ENCODE peak calls at places on chromosome 11, in seven cellular contexts. X is mucosa of descending colon; H is GM06990; O is BE2C; J is stomach; T is CD4-positive, alpha-beta memory T cell; G is body of pancreas. S is an unnamed sample. For H3K36me3, the result is how much of the 10 kb centered on the place peaks cover.

GRCh38 chr11:2530855-2531200 is 86.0 kb downstream of the KCNQ1 start:
- DNase-seq in X (no peak), H (no peak), O (no peak), J (no peak), T (no peak), G (no peak), S (peak)

GRCh38 chr11:134139873-134140331 is 71.0 kb downstream of the JAM3 start:
- DNase-seq in X (peak), H (no peak), O (peak), J (peak), T (peak), G (peak), S (no peak)

GRCh38 chr11:1870721-1871466 is 18.0 kb downstream of the LSP1 start:
- DNase-seq in X (no peak), H (no peak), O (no peak), J (no peak), T (peak), G (peak), S (peak)

GRCh38 chr11:123122341-123122740 is 60.4 kb upstream of the HSPA8 start:
- DNase-seq in X (no peak), H (no peak), O (peak), J (no peak), T (no peak), G (no peak), S (no peak)

GRCh38 chr11:33257897-33258630 is 883 bp downstream of the HIPK3 start:
- DNase-seq in X (peak), H (peak), O (peak), J (peak), T (peak), G (peak), S (peak)

GRCh38 chr11:12079726-12080556 is 30.4 kb upstream of the MICAL2 start:
- DNase-seq in X (peak), H (no peak), O (no peak), J (peak), T (no peak), G (peak), S (peak)

GRCh38 chr11:75502138-75502537 is 23.6 kb downstream of the GDPD5 start:
- DNase-seq in X (no peak), H (no peak), O (no peak), J (no peak), T (no peak), G (no peak), S (no peak)

GRCh38 chr11:34214961-34215805 is 109.8 kb downstream of the NAT10 start:
- DNase-seq in X (no peak), H (no peak), O (no peak), J (no peak), T (peak), G (no peak), S (no peak)

GRCh38 chr11:75066061-75066460 is 30.6 kb downstream of the OR2AT4 start:
- DNase-seq in X (no peak), H (no peak), O (no peak), J (no peak), T (no peak), G (no peak), S (no peak)

GRCh38 chr11:113444469-113445122 is 30.6 kb downstream of the DRD2 start:
- DNase-seq in X (no peak), H (no peak), O (no peak), J (no peak), T (no peak), G (no peak), S (no peak)

GRCh38 chr11:125329786-125330185 is 165.2 kb downstream of the PKNOX2 start:
- DNase-seq in X (no peak), H (no peak), O (no peak), J (no peak), T (no peak), G (no peak), S (no peak)

GRCh38 chr11:69815973-69816372 is 3.2 kb downstream of the FGF3 start:
- DNase-seq in X (no peak), H (no peak), O (no peak), J (no peak), T (no peak), G (no peak), S (no peak)

DNA sequence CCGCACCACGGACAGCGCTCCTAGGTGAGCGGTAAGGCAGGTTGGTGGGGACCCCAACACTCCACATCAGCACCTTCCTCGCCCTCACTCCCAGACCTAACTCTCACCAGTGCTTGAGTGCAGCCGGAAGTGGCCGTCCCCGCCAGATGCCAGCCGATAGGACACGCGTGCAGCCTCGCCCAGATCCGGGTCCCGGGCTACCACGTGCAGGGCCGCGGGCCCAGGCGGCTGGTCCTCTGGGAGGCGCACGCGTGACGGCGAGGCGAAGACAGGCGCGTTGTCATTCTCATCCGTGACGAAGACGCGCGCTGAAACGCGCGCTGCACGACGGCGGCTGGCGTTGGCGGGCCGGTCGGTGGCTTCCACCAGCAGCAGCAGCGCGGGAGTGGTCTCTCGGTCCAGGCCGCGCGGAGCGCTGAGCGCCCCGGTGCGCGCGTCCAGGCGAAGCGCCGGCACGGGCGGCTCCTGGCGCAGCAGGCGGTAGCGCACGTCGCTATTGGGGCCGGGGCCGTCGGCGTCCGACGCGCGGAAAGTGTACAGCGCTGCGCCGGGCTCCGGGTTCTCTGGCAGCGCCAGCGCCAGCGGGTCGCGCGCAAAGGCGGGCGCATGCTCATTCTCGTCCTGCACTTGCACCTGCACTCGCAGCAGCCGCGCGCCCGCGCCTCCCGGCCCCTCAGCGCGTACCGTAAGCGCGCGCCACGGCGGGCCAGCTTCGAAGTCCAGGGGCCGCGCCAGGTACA is 10.8 kb upstream of the TPP1 start:
- DNase-seq in X (no peak), H (no peak), O (no peak), J (peak), T (no peak), G (peak), S (peak)
- H3K36me3 ChIP-seq in X (under half), H (under half), O (under half), J (under half), T (under half), G (under half), S (under half)

DNA sequence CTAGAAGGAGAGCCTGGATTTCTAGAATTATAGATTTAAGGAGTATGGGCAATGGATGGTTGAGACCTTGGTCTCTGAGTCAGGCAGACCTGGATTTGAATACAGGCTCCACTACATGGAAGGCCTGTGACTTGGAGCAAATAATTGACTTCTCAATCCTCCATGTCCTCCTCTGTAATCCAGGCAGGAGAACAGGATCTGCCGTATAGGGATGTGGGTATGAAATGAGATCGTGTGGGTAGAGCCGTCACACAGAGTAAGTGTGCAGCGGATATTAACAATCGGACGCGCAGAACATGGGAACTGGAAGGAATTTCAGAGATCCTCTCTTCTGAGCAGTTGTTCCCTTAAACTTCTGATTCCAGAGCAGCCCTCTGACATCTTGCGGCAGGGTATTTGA is 11.5 kb upstream of the TMPRSS13 start:
- DNase-seq in X (no peak), H (no peak), O (no peak), J (peak), T (no peak), G (no peak), S (no peak)
- H3K36me3 ChIP-seq in X (under half), H (under half), O (under half), J (under half), T (under half), G (under half), S (under half)

GRCh38 chr11:94959179-94959578 is 14.2 kb downstream of the CWC15 start:
- DNase-seq in X (no peak), H (no peak), O (no peak), J (no peak), T (no peak), G (no peak), S (no peak)

GRCh38 chr11:94961255-94961654 is 12.1 kb downstream of the CWC15 start:
- DNase-seq in X (no peak), H (no peak), O (no peak), J (no peak), T (no peak), G (no peak), S (no peak)

GRCh38 chr11:94968334-94968958 is 4.9 kb downstream of the CWC15 start:
- DNase-seq in X (no peak), H (no peak), O (no peak), J (no peak), T (no peak), G (no peak), S (no peak)

GRCh38 chr11:94960488-94960887 is 12.9 kb downstream of the CWC15 start:
- DNase-seq in X (no peak), H (no peak), O (no peak), J (no peak), T (no peak), G (no peak), S (no peak)

DNA sequence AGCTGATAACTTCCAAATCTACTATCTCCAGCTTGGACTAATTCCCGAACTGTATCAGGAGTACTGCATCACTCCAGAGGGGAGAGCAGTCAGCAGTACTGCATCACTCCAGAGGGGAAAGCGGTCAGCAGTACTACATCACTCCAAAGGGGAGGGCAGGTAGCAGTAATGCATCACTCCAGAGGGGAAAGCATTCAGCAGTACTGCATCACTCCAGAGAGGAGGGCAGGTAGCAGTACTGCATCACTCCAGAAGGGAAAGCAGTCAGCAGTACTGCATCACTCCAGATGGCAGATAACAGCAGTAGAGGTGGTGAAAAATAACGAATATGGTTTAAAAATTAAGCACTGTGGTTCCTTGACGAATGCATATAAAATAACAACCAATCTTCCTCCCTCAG is 8.4 kb downstream of the CWC15 start:
- DNase-seq in X (no peak), H (no peak), O (no peak), J (no peak), T (no peak), G (no peak), S (no peak)
- H3K36me3 ChIP-seq in X (under half), H (under half), O (half or more), J (half or more), T (half or more), G (half or more), S (half or more)

DNA sequence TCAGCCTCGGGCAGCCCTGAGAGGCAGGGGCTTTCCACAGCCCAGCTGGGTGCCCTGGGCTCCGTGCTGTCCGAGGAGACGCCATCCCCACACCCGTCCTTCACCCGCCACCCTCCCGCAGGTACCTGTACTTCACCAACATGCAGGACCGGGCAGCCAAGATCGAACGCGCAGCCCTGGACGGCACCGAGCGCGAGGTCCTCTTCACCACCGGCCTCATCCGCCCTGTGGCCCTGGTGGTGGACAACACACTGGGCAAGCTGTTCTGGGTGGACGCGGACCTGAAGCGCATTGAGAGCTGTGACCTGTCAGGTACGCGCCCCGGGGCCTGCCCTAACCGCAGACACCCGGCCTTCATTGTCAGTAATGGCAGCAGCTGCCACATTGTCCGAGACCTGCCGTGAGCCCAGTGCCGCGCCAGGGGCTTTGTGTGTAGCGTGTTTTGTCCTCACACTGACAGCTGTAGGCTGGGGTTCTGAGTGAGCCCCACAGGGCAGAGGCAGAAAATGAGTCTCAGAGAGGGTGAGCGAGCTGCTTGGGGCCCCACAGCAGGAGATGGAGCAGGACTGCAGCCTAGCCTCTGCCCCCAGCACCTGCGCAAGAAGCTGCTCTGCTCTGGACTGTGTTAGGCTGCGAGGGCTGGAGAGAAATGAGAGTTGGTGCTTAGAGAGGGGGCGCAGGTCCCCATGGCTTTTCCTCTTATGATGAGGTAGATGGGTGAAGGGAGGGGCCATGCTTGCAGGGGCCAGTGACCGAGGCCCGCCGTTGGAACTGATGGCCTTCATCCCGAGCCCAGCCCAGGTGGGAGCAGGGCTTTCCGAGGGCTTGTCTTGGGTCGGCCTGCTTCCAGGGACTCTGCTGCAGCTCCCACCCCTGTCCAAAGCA is 35.3 kb upstream of the PPP6R3 start:
- DNase-seq in X (no peak), H (no peak), O (no peak), J (no peak), T (no peak), G (no peak), S (peak)
- H3K36me3 ChIP-seq in X (under half), H (under half), O (half or more), J (half or more), T (under half), G (under half), S (half or more)

DNA sequence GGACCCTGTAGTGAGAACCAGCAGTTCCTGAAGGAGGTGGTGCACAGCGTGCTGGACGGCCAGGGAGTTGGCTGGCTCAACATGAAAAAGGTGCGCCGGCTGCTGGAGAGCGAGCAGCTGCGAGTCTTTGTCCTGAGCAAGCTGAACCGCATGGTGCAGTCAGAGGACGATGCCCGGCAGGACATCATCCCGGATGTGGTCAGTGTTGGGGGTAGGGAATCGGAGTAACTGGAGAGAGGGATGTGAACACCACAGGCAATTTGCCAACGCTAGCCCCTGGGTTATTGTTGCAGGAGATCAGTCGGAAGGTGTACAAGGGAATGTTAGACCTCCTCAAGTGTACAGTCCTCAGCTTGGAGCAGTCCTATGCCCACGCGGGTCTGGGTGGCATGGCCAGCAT is 19.9 kb downstream of the MADD start:
- DNase-seq in X (no peak), H (no peak), O (no peak), J (no peak), T (no peak), G (no peak), S (no peak)
- H3K36me3 ChIP-seq in X (under half), H (under half), O (under half), J (half or more), T (half or more), G (half or more), S (half or more)

GRCh38 chr11:72229336-72229924 is 4.9 kb downstream of the INPPL1 start:
- DNase-seq in X (no peak), H (no peak), O (no peak), J (peak), T (no peak), G (no peak), S (no peak)

GRCh38 chr11:72231396-72232259 is 7.1 kb downstream of the INPPL1 start:
- DNase-seq in X (no peak), H (no peak), O (no peak), J (no peak), T (peak), G (no peak), S (no peak)

GRCh38 chr11:72230764-72231365 is 6.3 kb downstream of the INPPL1 start:
- DNase-seq in X (no peak), H (no peak), O (no peak), J (peak), T (no peak), G (no peak), S (no peak)

GRCh38 chr11:72228844-72229231 is 4.3 kb downstream of the INPPL1 start:
- DNase-seq in X (no peak), H (no peak), O (no peak), J (peak), T (no peak), G (no peak), S (no peak)

DNA sequence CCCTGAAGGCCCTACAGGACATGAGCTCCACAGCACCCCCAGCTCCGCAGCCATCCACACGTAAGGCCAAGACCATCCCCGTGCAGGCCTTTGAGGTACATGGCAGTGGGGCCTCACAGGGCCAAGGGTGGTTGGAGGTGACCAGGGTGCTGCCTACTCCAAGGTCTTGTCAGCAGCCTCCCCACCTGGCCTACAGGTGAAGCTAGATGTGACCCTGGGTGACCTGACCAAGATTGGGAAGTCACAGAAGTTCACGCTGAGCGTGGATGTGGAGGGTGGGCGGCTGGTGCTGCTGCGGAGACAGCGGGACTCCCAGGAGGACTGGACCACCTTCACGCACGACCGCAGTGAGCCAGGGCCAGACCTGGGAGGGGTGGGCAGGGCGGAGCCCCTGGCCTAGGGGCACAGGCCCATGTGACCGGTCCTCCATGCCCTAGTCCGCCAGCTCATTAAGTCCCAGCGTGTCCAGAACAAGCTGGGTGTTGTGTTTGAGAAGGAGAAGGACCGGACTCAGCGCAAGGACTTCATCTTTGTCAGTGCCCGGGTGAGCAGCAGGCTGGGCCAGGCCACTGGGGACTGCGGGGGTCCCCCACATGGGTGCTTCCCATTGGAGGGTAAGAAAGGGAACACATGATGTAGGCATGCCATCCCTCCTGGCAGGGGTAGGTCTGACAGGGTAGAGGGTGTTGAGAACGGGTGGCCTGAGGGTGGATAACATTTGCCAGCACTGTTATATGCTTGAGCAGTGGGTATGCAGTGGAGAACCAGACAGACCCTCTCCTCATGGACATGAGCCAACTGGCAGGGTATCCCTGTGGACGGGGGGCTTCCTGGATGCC is 5.6 kb downstream of the INPPL1 start:
- DNase-seq in X (no peak), H (no peak), O (no peak), J (peak), T (no peak), G (no peak), S (no peak)
- H3K36me3 ChIP-seq in X (under half), H (half or more), O (half or more), J (half or more), T (half or more), G (under half), S (under half)

DNA sequence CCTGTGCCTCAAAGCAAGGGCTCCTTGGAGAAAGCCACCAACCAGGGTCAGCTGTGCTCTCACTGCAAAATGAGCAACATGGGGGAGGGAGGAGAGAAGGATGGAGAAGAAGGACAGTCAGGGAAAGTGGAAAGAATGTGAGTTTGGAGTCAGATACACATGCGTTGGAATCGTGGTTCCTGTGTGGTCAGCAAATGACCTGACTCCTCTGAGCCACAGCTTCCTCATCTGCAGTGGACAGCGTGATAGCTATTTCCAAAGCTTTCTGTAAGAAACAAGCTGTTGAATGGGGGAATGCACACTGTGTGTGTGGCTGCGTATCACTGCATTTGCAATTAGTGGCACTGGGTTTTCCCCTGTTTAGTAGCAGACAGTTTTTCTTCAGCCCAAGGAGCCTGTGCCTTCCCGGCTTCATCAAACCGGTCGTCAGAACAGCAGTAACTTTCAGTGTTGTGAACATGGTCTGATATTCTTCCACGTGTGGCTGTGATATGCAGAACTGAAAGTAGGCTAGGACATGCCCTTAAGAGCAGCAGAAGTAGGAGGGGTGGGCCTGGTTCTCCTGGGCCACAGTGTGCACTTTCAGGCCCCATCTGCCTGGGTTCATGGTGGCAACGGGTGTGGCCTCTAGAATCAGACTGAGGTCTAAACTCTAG is 121.5 kb downstream of the RRAS2 start:
- DNase-seq in X (peak), H (peak), O (no peak), J (no peak), T (no peak), G (no peak), S (no peak)
- H3K36me3 ChIP-seq in X (under half), H (under half), O (under half), J (under half), T (under half), G (under half), S (under half)

S was measured in left lung.